ENCODE peak calls at places on chromosomes 11 and 22, in ten cellular contexts. One of them, this sample, is unnamed.

GRCh38 chr11:536841-537621 is at the start of gene LRRC56:
- DNase-seq in lower lobe of right lung: peak
- DNase-seq in heart right ventricle: peak
- DNase-seq in naive thymus-derived CD4-positive, alpha-beta T cell: peak
- DNase-seq in mesendoderm: peak
- DNase-seq in CD4-positive, CD25-positive, alpha-beta regulatory T cell: peak
- DNase-seq in substantia nigra: no peak
- DNase-seq in SK-N-MC: peak
- DNase-seq in OCI-LY7: peak
- DNase-seq in pancreas: peak
- DNase-seq in this sample: peak

GRCh38 chr22:36383110-36383581 is 4.6 kb downstream of the MYH9 start:
- DNase-seq in CD4-positive, CD25-positive, alpha-beta regulatory T cell: peak
- DNase-seq in OCI-LY7: peak
- DNase-seq in lower lobe of right lung: no peak
- DNase-seq in substantia nigra: no peak
- DNase-seq in mesendoderm: no peak
- DNase-seq in heart right ventricle: no peak
- DNase-seq in SK-N-MC: no peak
- DNase-seq in naive thymus-derived CD4-positive, alpha-beta T cell: no peak
- DNase-seq in pancreas: no peak
- DNase-seq in this sample: no peak

GRCh38 chr11:46237248-46238077 is 40.0 kb upstream of the CREB3L1 start:
- DNase-seq in OCI-LY7: no peak
- DNase-seq in heart right ventricle: peak
- DNase-seq in naive thymus-derived CD4-positive, alpha-beta T cell: peak
- DNase-seq in CD4-positive, CD25-positive, alpha-beta regulatory T cell: peak
- DNase-seq in mesendoderm: peak
- DNase-seq in lower lobe of right lung: peak
- DNase-seq in pancreas: peak
- DNase-seq in SK-N-MC: no peak
- DNase-seq in substantia nigra: no peak
- DNase-seq in this sample: peak

GRCh38 chr11:43542734-43543133 is 137.8 kb upstream of the HSD17B12 start:
- DNase-seq in heart right ventricle: no peak
- DNase-seq in mesendoderm: no peak
- DNase-seq in OCI-LY7: no peak
- DNase-seq in pancreas: no peak
- DNase-seq in SK-N-MC: no peak
- DNase-seq in lower lobe of right lung: no peak
- DNase-seq in naive thymus-derived CD4-positive, alpha-beta T cell: no peak
- DNase-seq in substantia nigra: no peak
- DNase-seq in CD4-positive, CD25-positive, alpha-beta regulatory T cell: no peak
- DNase-seq in this sample: no peak

GRCh38 chr11:73876424-73877300 is at the start of the genes COA4 and PAAF1:
- DNase-seq in SK-N-MC: peak
- DNase-seq in naive thymus-derived CD4-positive, alpha-beta T cell: peak
- DNase-seq in mesendoderm: peak
- DNase-seq in CD4-positive, CD25-positive, alpha-beta regulatory T cell: peak
- DNase-seq in OCI-LY7: peak
- DNase-seq in substantia nigra: peak
- DNase-seq in lower lobe of right lung: peak
- DNase-seq in heart right ventricle: peak
- DNase-seq in pancreas: peak
- DNase-seq in this sample: peak

GRCh38 chr11:11916981-11917399 is 75.2 kb downstream of the USP47 start:
- DNase-seq in heart right ventricle: no peak
- DNase-seq in mesendoderm: peak
- DNase-seq in OCI-LY7: no peak
- DNase-seq in SK-N-MC: no peak
- DNase-seq in CD4-positive, CD25-positive, alpha-beta regulatory T cell: no peak
- DNase-seq in lower lobe of right lung: no peak
- DNase-seq in pancreas: no peak
- DNase-seq in naive thymus-derived CD4-positive, alpha-beta T cell: no peak
- DNase-seq in substantia nigra: no peak
- DNase-seq in this sample: no peak

GRCh38 chr11:84865791-84866535 is 761.2 kb downstream of the DLG2 start:
- DNase-seq in SK-N-MC: no peak
- DNase-seq in mesendoderm: peak
- DNase-seq in OCI-LY7: no peak
- DNase-seq in substantia nigra: no peak
- DNase-seq in CD4-positive, CD25-positive, alpha-beta regulatory T cell: no peak
- DNase-seq in naive thymus-derived CD4-positive, alpha-beta T cell: no peak
- DNase-seq in lower lobe of right lung: no peak
- DNase-seq in pancreas: no peak
- DNase-seq in heart right ventricle: no peak
- DNase-seq in this sample: no peak

GRCh38 chr11:12092714-12093113 is 17.7 kb upstream of the MICAL2 start:
- DNase-seq in substantia nigra: no peak
- DNase-seq in CD4-positive, CD25-positive, alpha-beta regulatory T cell: no peak
- DNase-seq in mesendoderm: peak
- DNase-seq in naive thymus-derived CD4-positive, alpha-beta T cell: no peak
- DNase-seq in SK-N-MC: no peak
- DNase-seq in OCI-LY7: no peak
- DNase-seq in lower lobe of right lung: no peak
- DNase-seq in pancreas: no peak
- DNase-seq in heart right ventricle: no peak
- DNase-seq in this sample: peak

GRCh38 chr11:1728281-1728680 is 22.1 kb downstream of the IFITM10 start:
- DNase-seq in CD4-positive, CD25-positive, alpha-beta regulatory T cell: no peak
- DNase-seq in pancreas: no peak
- DNase-seq in mesendoderm: no peak
- DNase-seq in SK-N-MC: no peak
- DNase-seq in naive thymus-derived CD4-positive, alpha-beta T cell: no peak
- DNase-seq in substantia nigra: no peak
- DNase-seq in OCI-LY7: no peak
- DNase-seq in lower lobe of right lung: no peak
- DNase-seq in heart right ventricle: no peak
- DNase-seq in this sample: peak

GRCh38 chr11:114607753-114608459 is 12.3 kb upstream of the NXPE4 start:
- DNase-seq in naive thymus-derived CD4-positive, alpha-beta T cell: no peak
- DNase-seq in mesendoderm: no peak
- DNase-seq in CD4-positive, CD25-positive, alpha-beta regulatory T cell: no peak
- DNase-seq in pancreas: no peak
- DNase-seq in SK-N-MC: no peak
- DNase-seq in heart right ventricle: no peak
- DNase-seq in lower lobe of right lung: no peak
- DNase-seq in substantia nigra: no peak
- DNase-seq in OCI-LY7: no peak
- DNase-seq in this sample: no peak

GRCh38 chr11:133082453-133082781 is 449.9 kb downstream of the OPCML start:
- DNase-seq in pancreas: peak
- DNase-seq in mesendoderm: peak
- DNase-seq in OCI-LY7: no peak
- DNase-seq in SK-N-MC: no peak
- DNase-seq in naive thymus-derived CD4-positive, alpha-beta T cell: no peak
- DNase-seq in CD4-positive, CD25-positive, alpha-beta regulatory T cell: no peak
- DNase-seq in lower lobe of right lung: peak
- DNase-seq in heart right ventricle: peak
- DNase-seq in substantia nigra: no peak
- DNase-seq in this sample: no peak

GRCh38 chr22:35589071-35589735 is 27.9 kb downstream of the MB start:
- DNase-seq in mesendoderm: peak
- DNase-seq in lower lobe of right lung: no peak
- DNase-seq in OCI-LY7: no peak
- DNase-seq in SK-N-MC: no peak
- DNase-seq in naive thymus-derived CD4-positive, alpha-beta T cell: no peak
- DNase-seq in CD4-positive, CD25-positive, alpha-beta regulatory T cell: no peak
- DNase-seq in pancreas: no peak
- DNase-seq in heart right ventricle: no peak
- DNase-seq in substantia nigra: no peak
- DNase-seq in this sample: no peak

GRCh38 chr11:59552844-59553243 is 41.5 kb downstream of the OR4D9 start:
- DNase-seq in naive thymus-derived CD4-positive, alpha-beta T cell: no peak
- DNase-seq in SK-N-MC: no peak
- DNase-seq in pancreas: no peak
- DNase-seq in CD4-positive, CD25-positive, alpha-beta regulatory T cell: no peak
- DNase-seq in OCI-LY7: no peak
- DNase-seq in heart right ventricle: no peak
- DNase-seq in mesendoderm: no peak
- DNase-seq in substantia nigra: no peak
- DNase-seq in lower lobe of right lung: no peak
- DNase-seq in this sample: no peak

GRCh38 chr11:27416568-27417176 is 53.7 kb upstream of the CCDC34 start:
- DNase-seq in mesendoderm: no peak
- DNase-seq in lower lobe of right lung: no peak
- DNase-seq in CD4-positive, CD25-positive, alpha-beta regulatory T cell: no peak
- DNase-seq in substantia nigra: no peak
- DNase-seq in naive thymus-derived CD4-positive, alpha-beta T cell: no peak
- DNase-seq in heart right ventricle: no peak
- DNase-seq in OCI-LY7: no peak
- DNase-seq in SK-N-MC: no peak
- DNase-seq in pancreas: no peak
- DNase-seq in this sample: no peak

GRCh38 chr22:23147632-23148387 is 2.5 kb downstream of the RAB36 start:
- DNase-seq in substantia nigra: no peak
- DNase-seq in lower lobe of right lung: no peak
- DNase-seq in OCI-LY7: no peak
- DNase-seq in SK-N-MC: no peak
- DNase-seq in naive thymus-derived CD4-positive, alpha-beta T cell: no peak
- DNase-seq in mesendoderm: no peak
- DNase-seq in heart right ventricle: no peak
- DNase-seq in CD4-positive, CD25-positive, alpha-beta regulatory T cell: no peak
- DNase-seq in pancreas: no peak
- DNase-seq in this sample: no peak

GRCh38 chr11:83558281-83558680 is 272.1 kb upstream of the CCDC90B start:
- DNase-seq in SK-N-MC: no peak
- DNase-seq in CD4-positive, CD25-positive, alpha-beta regulatory T cell: no peak
- DNase-seq in OCI-LY7: no peak
- DNase-seq in substantia nigra: no peak
- DNase-seq in naive thymus-derived CD4-positive, alpha-beta T cell: no peak
- DNase-seq in heart right ventricle: no peak
- DNase-seq in lower lobe of right lung: no peak
- DNase-seq in pancreas: no peak
- DNase-seq in mesendoderm: no peak
- DNase-seq in this sample: no peak

DNA sequence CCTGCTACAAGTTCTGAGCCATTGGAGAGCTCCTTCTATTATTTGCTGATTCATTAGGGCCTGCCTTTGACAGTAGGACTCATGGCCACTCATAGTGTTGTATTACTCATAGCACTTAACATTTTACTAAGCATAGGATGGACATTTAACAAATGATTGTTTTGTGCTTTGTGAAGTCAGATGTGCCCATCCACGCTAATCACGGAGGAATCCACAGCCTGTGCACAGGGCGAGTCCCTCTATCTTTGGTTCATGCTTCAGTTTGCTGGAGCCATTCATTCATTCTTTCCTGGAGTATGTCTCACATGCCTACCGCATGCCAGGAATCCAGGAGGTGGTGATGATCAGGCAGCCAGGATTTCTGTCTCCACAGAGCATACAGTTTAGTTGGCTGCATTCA is 254.1 kb downstream of the NTM start:
- DNase-seq in mesendoderm: no peak
- DNase-seq in OCI-LY7: no peak
- DNase-seq in lower lobe of right lung: no peak
- DNase-seq in pancreas: no peak
- DNase-seq in SK-N-MC: no peak
- DNase-seq in substantia nigra: no peak
- DNase-seq in heart right ventricle: no peak
- DNase-seq in CD4-positive, CD25-positive, alpha-beta regulatory T cell: no peak
- DNase-seq in naive thymus-derived CD4-positive, alpha-beta T cell: no peak
- DNase-seq in this sample: no peak
- H3K27ac ChIP-seq in mesendoderm: no peak
- H3K27ac ChIP-seq in OCI-LY7: no peak
- H3K27ac ChIP-seq in lower lobe of right lung: no peak
- H3K27ac ChIP-seq in pancreas: no peak
- H3K27ac ChIP-seq in SK-N-MC: no peak
- H3K27ac ChIP-seq in substantia nigra: peak
- H3K27ac ChIP-seq in heart right ventricle: no peak
- H3K27ac ChIP-seq in CD4-positive, CD25-positive, alpha-beta regulatory T cell: no peak
- H3K27ac ChIP-seq in naive thymus-derived CD4-positive, alpha-beta T cell: no peak
- H3K27ac ChIP-seq in this sample: no peak

GRCh38 chr11:75576017-75576416 is 14.0 kb downstream of the SERPINH1 start:
- DNase-seq in substantia nigra: no peak
- DNase-seq in OCI-LY7: no peak
- DNase-seq in naive thymus-derived CD4-positive, alpha-beta T cell: no peak
- DNase-seq in mesendoderm: no peak
- DNase-seq in heart right ventricle: no peak
- DNase-seq in SK-N-MC: no peak
- DNase-seq in CD4-positive, CD25-positive, alpha-beta regulatory T cell: no peak
- DNase-seq in lower lobe of right lung: no peak
- DNase-seq in pancreas: no peak
- DNase-seq in this sample: no peak
- H3K27ac ChIP-seq in substantia nigra: no peak
- H3K27ac ChIP-seq in OCI-LY7: no peak
- H3K27ac ChIP-seq in naive thymus-derived CD4-positive, alpha-beta T cell: no peak
- H3K27ac ChIP-seq in mesendoderm: no peak
- H3K27ac ChIP-seq in heart right ventricle: no peak
- H3K27ac ChIP-seq in SK-N-MC: no peak
- H3K27ac ChIP-seq in CD4-positive, CD25-positive, alpha-beta regulatory T cell: no peak
- H3K27ac ChIP-seq in lower lobe of right lung: peak
- H3K27ac ChIP-seq in pancreas: peak
- H3K27ac ChIP-seq in this sample: no peak

DNA sequence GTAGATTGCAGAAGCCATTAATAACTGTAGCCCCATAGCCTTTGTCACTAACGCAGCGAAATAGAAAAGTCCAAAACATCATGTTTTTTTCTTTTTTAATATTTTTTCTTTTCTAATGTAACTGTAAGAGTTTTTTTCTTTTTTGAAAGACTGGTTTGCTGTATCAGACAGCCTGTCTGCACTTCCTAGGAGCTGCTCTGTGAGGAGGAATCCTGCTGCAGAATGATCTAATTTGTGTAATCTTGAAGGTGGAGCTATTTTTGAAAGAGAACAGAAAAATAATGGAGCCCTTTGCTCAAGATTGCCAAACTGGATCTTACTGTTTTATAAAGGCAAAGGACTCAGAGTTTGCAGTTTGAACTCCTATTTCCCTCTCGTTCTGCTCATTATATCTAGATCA is 15.0 kb downstream of the PACS1 start:
- DNase-seq in lower lobe of right lung: no peak
- DNase-seq in SK-N-MC: no peak
- DNase-seq in pancreas: no peak
- DNase-seq in heart right ventricle: no peak
- DNase-seq in mesendoderm: no peak
- DNase-seq in naive thymus-derived CD4-positive, alpha-beta T cell: no peak
- DNase-seq in CD4-positive, CD25-positive, alpha-beta regulatory T cell: no peak
- DNase-seq in substantia nigra: no peak
- DNase-seq in OCI-LY7: no peak
- DNase-seq in this sample: no peak
- H3K27ac ChIP-seq in lower lobe of right lung: no peak
- H3K27ac ChIP-seq in SK-N-MC: peak
- H3K27ac ChIP-seq in pancreas: no peak
- H3K27ac ChIP-seq in heart right ventricle: peak
- H3K27ac ChIP-seq in mesendoderm: no peak
- H3K27ac ChIP-seq in naive thymus-derived CD4-positive, alpha-beta T cell: peak
- H3K27ac ChIP-seq in CD4-positive, CD25-positive, alpha-beta regulatory T cell: peak
- H3K27ac ChIP-seq in substantia nigra: no peak
- H3K27ac ChIP-seq in OCI-LY7: peak
- H3K27ac ChIP-seq in this sample: no peak

DNA sequence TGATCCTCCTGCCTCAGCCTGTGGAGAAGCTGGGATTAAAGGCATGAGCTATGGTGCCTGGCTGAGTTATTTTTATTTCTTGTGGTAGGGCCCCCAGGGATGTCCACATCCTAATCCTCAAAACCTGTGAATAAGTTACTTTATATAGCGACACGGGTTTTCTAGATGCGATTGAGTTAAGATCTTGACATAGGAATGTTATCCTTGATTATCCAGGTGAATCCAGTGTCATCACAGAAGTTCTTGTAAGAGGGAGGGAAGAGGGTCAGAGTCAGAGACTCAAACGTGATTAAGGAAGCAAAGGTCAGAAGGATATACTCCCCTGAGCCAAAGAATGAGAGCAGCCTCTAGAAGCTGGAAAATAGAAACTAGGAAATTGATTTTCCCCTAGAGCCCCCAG is 117.8 kb downstream of the INSC start:
- DNase-seq in substantia nigra: no peak
- DNase-seq in lower lobe of right lung: no peak
- DNase-seq in CD4-positive, CD25-positive, alpha-beta regulatory T cell: no peak
- DNase-seq in OCI-LY7: no peak
- DNase-seq in heart right ventricle: no peak
- DNase-seq in pancreas: no peak
- DNase-seq in SK-N-MC: no peak
- DNase-seq in naive thymus-derived CD4-positive, alpha-beta T cell: no peak
- DNase-seq in mesendoderm: no peak
- DNase-seq in this sample: no peak
- H3K27ac ChIP-seq in substantia nigra: no peak
- H3K27ac ChIP-seq in lower lobe of right lung: no peak
- H3K27ac ChIP-seq in CD4-positive, CD25-positive, alpha-beta regulatory T cell: no peak
- H3K27ac ChIP-seq in OCI-LY7: no peak
- H3K27ac ChIP-seq in heart right ventricle: no peak
- H3K27ac ChIP-seq in pancreas: no peak
- H3K27ac ChIP-seq in SK-N-MC: no peak
- H3K27ac ChIP-seq in naive thymus-derived CD4-positive, alpha-beta T cell: no peak
- H3K27ac ChIP-seq in mesendoderm: no peak
- H3K27ac ChIP-seq in this sample: no peak